ENCODE peak calls at places on chromosomes 11 and 22, in seven cellular contexts. One of them, this sample, is unnamed.
A peak's percentile ranks its signal among the peaks of the same experiment; 100 is the strongest.

GRCh38 chr11:86176165-86176884 is 68.2 kb upstream of the EED start:
- DNase-seq in adrenal gland: no peak
- DNase-seq in fibroblast of lung: peak; percentile 78
- DNase-seq in DND-41: no peak
- DNase-seq in cardiac muscle cell: no peak
- DNase-seq in prostate gland: no peak
- DNase-seq in stomach: no peak
- DNase-seq in this sample: no peak

GRCh38 chr11:106276859-106277436 is 199.5 kb downstream of the AASDHPPT start:
- DNase-seq in adrenal gland: no peak
- DNase-seq in fibroblast of lung: peak; percentile 39
- DNase-seq in DND-41: peak; percentile 25
- DNase-seq in cardiac muscle cell: peak; percentile 6
- DNase-seq in prostate gland: no peak
- DNase-seq in stomach: no peak
- DNase-seq in this sample: no peak

GRCh38 chr11:10861799-10862198 is 3.9 kb upstream of the ZBED5 start:
- DNase-seq in adrenal gland: no peak
- DNase-seq in fibroblast of lung: no peak
- DNase-seq in DND-41: no peak
- DNase-seq in cardiac muscle cell: no peak
- DNase-seq in prostate gland: no peak
- DNase-seq in stomach: no peak
- DNase-seq in this sample: no peak

GRCh38 chr11:18383388-18384156 is 10.8 kb upstream of the LDHA start:
- DNase-seq in adrenal gland: peak; percentile 94
- DNase-seq in fibroblast of lung: peak; percentile 98
- DNase-seq in DND-41: peak; percentile 97
- DNase-seq in cardiac muscle cell: peak; percentile 69
- DNase-seq in prostate gland: peak; percentile 49
- DNase-seq in stomach: peak; percentile 76
- DNase-seq in this sample: peak; percentile 87

GRCh38 chr11:119055901-119056300 is 1.1 kb downstream of the HYOU1 start:
- DNase-seq in adrenal gland: no peak
- DNase-seq in fibroblast of lung: peak; percentile 30
- DNase-seq in DND-41: peak; percentile 17
- DNase-seq in cardiac muscle cell: no peak
- DNase-seq in prostate gland: no peak
- DNase-seq in stomach: no peak
- DNase-seq in this sample: no peak

GRCh38 chr11:73218106-73218829 is at the start of gene P2RY2:
- DNase-seq in adrenal gland: peak; percentile 83
- DNase-seq in fibroblast of lung: peak; percentile 38
- DNase-seq in DND-41: no peak
- DNase-seq in cardiac muscle cell: peak; percentile 79
- DNase-seq in prostate gland: peak; percentile 53
- DNase-seq in stomach: peak; percentile 85
- DNase-seq in this sample: peak; percentile 91

GRCh38 chr11:65224939-65225283 is 36.9 kb upstream of the POLA2 start:
- DNase-seq in adrenal gland: no peak
- DNase-seq in fibroblast of lung: peak; percentile 72
- DNase-seq in DND-41: no peak
- DNase-seq in cardiac muscle cell: no peak
- DNase-seq in prostate gland: no peak
- DNase-seq in stomach: peak; percentile 56
- DNase-seq in this sample: no peak

GRCh38 chr11:441418-442274 is at the start of gene ANO9:
- DNase-seq in adrenal gland: no peak
- DNase-seq in fibroblast of lung: no peak
- DNase-seq in DND-41: no peak
- DNase-seq in cardiac muscle cell: peak; percentile 17
- DNase-seq in prostate gland: peak; percentile 61
- DNase-seq in stomach: peak; percentile 81
- DNase-seq in this sample: peak; percentile 85

DNA sequence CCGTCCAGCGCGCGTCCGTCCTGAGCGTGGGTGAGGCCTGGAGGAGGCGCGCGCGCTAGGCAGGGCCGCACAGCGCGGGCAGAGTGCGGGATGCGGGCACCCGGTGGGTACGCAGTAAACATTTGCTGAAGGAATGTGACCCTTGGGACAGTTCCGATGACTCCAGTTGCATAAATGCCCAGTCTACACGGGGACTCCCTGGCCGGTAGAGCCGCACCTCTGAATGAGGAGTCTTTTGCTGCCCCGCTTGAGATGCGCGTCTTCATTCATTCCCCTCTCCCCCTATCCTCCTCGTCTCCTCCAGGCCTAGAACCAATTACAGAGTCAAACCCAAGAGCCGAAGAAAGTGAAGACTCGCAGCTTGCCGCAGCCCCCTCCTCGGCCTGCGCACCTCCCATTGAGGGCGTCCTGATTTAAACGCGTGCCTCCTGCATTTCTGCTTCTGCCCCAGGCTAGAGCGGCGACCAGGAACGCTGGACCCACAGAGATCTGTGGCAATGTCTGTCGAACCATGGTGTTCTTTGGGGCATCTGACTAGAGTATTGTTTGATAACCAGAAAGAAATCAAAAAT is 731 bp upstream of the CHKB start:
- DNase-seq in adrenal gland: no peak
- DNase-seq in fibroblast of lung: no peak
- DNase-seq in DND-41: no peak
- DNase-seq in cardiac muscle cell: no peak
- DNase-seq in prostate gland: no peak
- DNase-seq in stomach: no peak
- DNase-seq in this sample: no peak
- TF ChIP-seq CTCF in adrenal gland: no peak
- TF ChIP-seq CTCF in fibroblast of lung: peak; percentile 16
- TF ChIP-seq CTCF in DND-41: no peak
- TF ChIP-seq CTCF in cardiac muscle cell: no peak
- TF ChIP-seq CTCF in prostate gland: no peak
- TF ChIP-seq CTCF in stomach: no peak
- TF ChIP-seq CTCF in this sample: no peak

GRCh38 chr11:93740802-93741093 is 547 bp downstream of the TAF1D start:
- DNase-seq in adrenal gland: peak; percentile 73
- DNase-seq in fibroblast of lung: peak; percentile 57
- DNase-seq in DND-41: peak; percentile 68
- DNase-seq in cardiac muscle cell: peak; percentile 67
- DNase-seq in prostate gland: peak; percentile 35
- DNase-seq in stomach: peak; percentile 50
- DNase-seq in this sample: peak; percentile 85

GRCh38 chr11:93741882-93742226 is 382 bp downstream of the C11orf54 start:
- DNase-seq in adrenal gland: peak; percentile 78
- DNase-seq in fibroblast of lung: peak; percentile 67
- DNase-seq in DND-41: no peak
- DNase-seq in cardiac muscle cell: no peak
- DNase-seq in prostate gland: peak; percentile 47
- DNase-seq in stomach: peak; percentile 69
- DNase-seq in this sample: no peak

GRCh38 chr11:93738647-93739081 is 2.6 kb downstream of the TAF1D start:
- DNase-seq in adrenal gland: no peak
- DNase-seq in fibroblast of lung: peak; percentile 32
- DNase-seq in DND-41: no peak
- DNase-seq in cardiac muscle cell: no peak
- DNase-seq in prostate gland: no peak
- DNase-seq in stomach: no peak
- DNase-seq in this sample: no peak

GRCh38 chr11:93741094-93741881 is at the start of the genes C11orf54 and TAF1D:
- DNase-seq in adrenal gland: peak; percentile 99
- DNase-seq in fibroblast of lung: peak; percentile 96
- DNase-seq in DND-41: peak; percentile 97
- DNase-seq in cardiac muscle cell: peak; percentile 99
- DNase-seq in prostate gland: peak; percentile 98
- DNase-seq in stomach: peak; percentile 97
- DNase-seq in this sample: peak; percentile 99

DNA sequence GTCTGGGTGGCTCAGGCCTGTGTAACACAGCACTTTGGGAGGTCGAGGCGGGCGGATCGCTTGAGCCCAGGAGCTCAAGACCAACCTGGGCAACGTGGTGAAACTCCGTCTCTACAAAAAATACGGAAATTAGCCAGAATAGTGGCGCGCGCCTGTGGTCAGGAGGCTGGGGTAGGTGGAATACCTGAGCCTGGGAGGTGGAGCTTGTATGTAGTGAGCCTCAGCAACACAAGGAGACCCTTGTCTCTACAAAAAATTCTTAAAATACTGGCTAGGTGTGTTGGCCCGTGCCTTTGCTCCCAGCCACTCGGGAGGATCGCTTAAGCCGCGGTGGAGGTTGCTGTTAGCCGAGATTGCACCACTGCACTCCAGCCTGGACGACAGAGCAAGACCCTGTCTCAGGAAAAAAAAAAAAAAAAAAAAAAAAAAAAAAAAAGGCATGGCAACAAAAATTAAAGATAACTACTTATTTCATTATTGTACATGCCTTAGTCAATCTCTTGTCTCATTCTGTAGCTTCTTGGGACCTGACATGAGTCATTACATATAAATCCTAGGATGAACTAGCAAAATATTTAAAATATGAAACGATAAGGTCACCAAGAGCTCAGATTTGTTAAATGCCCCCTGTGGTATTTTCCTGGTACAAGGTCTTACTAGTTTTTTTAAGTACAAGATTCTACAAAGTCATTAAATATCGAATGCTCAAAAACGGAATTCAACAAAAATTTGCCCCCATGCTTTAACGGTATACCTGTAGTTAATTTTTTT is 1.1 kb downstream of the TAF1D start:
- DNase-seq in adrenal gland: no peak
- DNase-seq in fibroblast of lung: peak; percentile 61
- DNase-seq in DND-41: peak; percentile 30
- DNase-seq in cardiac muscle cell: peak; percentile 20
- DNase-seq in prostate gland: no peak
- DNase-seq in stomach: no peak
- DNase-seq in this sample: no peak
- H3K27ac ChIP-seq in adrenal gland: no peak overlapping the region
- H3K27ac ChIP-seq in fibroblast of lung: peak overlapping the region; percentile 95
- H3K27ac ChIP-seq in DND-41: peak overlapping the region; percentile 89
- H3K27ac ChIP-seq in cardiac muscle cell: peak overlapping the region; percentile 86
- H3K27ac ChIP-seq in prostate gland: no peak overlapping the region
- H3K27ac ChIP-seq in stomach: peak overlapping the region; percentile 98
- H3K27ac ChIP-seq in this sample: no peak overlapping the region

GRCh38 chr11:128504489-128504888 is 82.9 kb downstream of the ETS1 start:
- DNase-seq in adrenal gland: no peak
- DNase-seq in fibroblast of lung: peak; percentile 29
- DNase-seq in DND-41: no peak
- DNase-seq in cardiac muscle cell: no peak
- DNase-seq in prostate gland: no peak
- DNase-seq in stomach: no peak
- DNase-seq in this sample: no peak

GRCh38 chr11:128507936-128508335 is 79.4 kb downstream of the ETS1 start:
- DNase-seq in adrenal gland: no peak
- DNase-seq in fibroblast of lung: no peak
- DNase-seq in DND-41: no peak
- DNase-seq in cardiac muscle cell: no peak
- DNase-seq in prostate gland: no peak
- DNase-seq in stomach: no peak
- DNase-seq in this sample: no peak

GRCh38 chr11:128505449-128506058 is 81.8 kb downstream of the ETS1 start:
- DNase-seq in adrenal gland: no peak
- DNase-seq in fibroblast of lung: no peak
- DNase-seq in DND-41: no peak
- DNase-seq in cardiac muscle cell: no peak
- DNase-seq in prostate gland: no peak
- DNase-seq in stomach: no peak
- DNase-seq in this sample: no peak

GRCh38 chr11:128506999-128507591 is 80.3 kb downstream of the ETS1 start:
- DNase-seq in adrenal gland: peak; percentile 82
- DNase-seq in fibroblast of lung: peak; percentile 97
- DNase-seq in DND-41: no peak
- DNase-seq in cardiac muscle cell: no peak
- DNase-seq in prostate gland: peak; percentile 69
- DNase-seq in stomach: peak; percentile 81
- DNase-seq in this sample: peak; percentile 93

GRCh38 chr11:128506384-128506783 is 81.0 kb downstream of the ETS1 start:
- DNase-seq in adrenal gland: no peak
- DNase-seq in fibroblast of lung: no peak
- DNase-seq in DND-41: no peak
- DNase-seq in cardiac muscle cell: no peak
- DNase-seq in prostate gland: no peak
- DNase-seq in stomach: no peak
- DNase-seq in this sample: no peak
- H3K4me1 ChIP-seq in adrenal gland: peaks cover 34% of the 10 kb centered on the region
- H3K4me1 ChIP-seq in fibroblast of lung: peaks cover 69% of the 10 kb centered on the region
- H3K4me1 ChIP-seq in DND-41: peaks cover 22% of the 10 kb centered on the region
- H3K4me1 ChIP-seq in cardiac muscle cell: peaks cover 11% of the 10 kb centered on the region
- H3K4me1 ChIP-seq in prostate gland: no peaks in the 10 kb centered on the region
- H3K4me1 ChIP-seq in stomach: peaks cover 91% of the 10 kb centered on the region
- H3K4me1 ChIP-seq in this sample: peaks cover 29% of the 10 kb centered on the region

DNA sequence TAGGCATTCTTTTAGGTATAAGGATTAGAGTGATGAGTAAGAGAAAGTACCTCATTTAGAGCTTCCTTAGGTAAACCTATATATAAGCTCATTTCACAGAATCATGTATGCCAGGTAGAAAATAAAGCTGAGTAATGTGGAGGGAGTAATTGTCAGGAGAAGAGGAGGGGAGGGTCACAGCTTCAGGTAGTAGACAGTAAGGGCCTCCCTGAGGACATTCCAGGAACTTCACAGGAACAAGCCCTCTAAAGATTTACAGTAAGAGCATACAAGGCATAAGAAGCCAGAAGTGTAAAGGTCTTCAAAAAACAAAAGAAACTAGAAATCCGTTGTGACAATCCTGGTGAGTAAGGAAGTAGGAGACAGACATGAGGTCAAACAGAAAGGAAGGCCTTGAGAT is 57.6 kb downstream of the USP47 start:
- DNase-seq in adrenal gland: no peak
- DNase-seq in fibroblast of lung: no peak
- DNase-seq in DND-41: no peak
- DNase-seq in cardiac muscle cell: no peak
- DNase-seq in prostate gland: no peak
- DNase-seq in stomach: no peak
- DNase-seq in this sample: no peak
- TF ChIP-seq CTCF in adrenal gland: no peak
- TF ChIP-seq CTCF in fibroblast of lung: no peak
- TF ChIP-seq CTCF in DND-41: no peak
- TF ChIP-seq CTCF in cardiac muscle cell: no peak
- TF ChIP-seq CTCF in prostate gland: no peak
- TF ChIP-seq CTCF in stomach: no peak
- TF ChIP-seq CTCF in this sample: no peak

GRCh38 chr22:30969532-30970355 is 679 bp downstream of the TUG1 start:
- DNase-seq in adrenal gland: peak; percentile 52
- DNase-seq in fibroblast of lung: peak; percentile 50
- DNase-seq in DND-41: peak; percentile 54
- DNase-seq in cardiac muscle cell: no peak
- DNase-seq in prostate gland: no peak
- DNase-seq in stomach: peak; percentile 31
- DNase-seq in this sample: no peak
- H3K27ac ChIP-seq in adrenal gland: peak overlapping the region; percentile 56
- H3K27ac ChIP-seq in fibroblast of lung: peak overlapping the region; percentile 83
- H3K27ac ChIP-seq in DND-41: peak overlapping the region; percentile 79
- H3K27ac ChIP-seq in cardiac muscle cell: peak overlapping the region; percentile 100
- H3K27ac ChIP-seq in prostate gland: peak overlapping the region; percentile 97
- H3K27ac ChIP-seq in stomach: peak overlapping the region; percentile 95
- H3K27ac ChIP-seq in this sample: peak overlapping the region; percentile 87

DNA sequence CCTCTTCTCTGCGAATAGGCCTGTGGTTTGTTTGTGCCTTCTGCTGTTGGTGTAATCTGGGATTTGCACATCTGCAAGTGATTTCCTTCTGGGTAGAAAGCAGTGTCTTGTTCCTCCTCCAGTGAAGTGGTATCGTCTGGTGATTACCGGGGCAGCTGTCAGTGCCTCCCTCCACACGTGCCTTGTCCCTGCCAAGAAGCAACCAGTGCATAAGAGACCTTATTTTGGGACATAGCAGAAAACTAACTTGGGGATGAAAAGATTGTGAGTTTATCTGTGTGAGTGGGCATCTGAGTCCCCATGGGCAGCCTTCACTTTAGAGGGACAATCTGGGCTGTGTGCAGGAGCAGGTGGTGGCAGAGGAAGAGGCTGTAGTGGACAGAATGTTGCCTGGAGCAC is 71.5 kb upstream of the SORL1-AS1 start:
- DNase-seq in adrenal gland: no peak
- DNase-seq in fibroblast of lung: no peak
- DNase-seq in DND-41: no peak
- DNase-seq in cardiac muscle cell: peak; percentile 11
- DNase-seq in prostate gland: no peak
- DNase-seq in stomach: no peak
- DNase-seq in this sample: no peak
- H3K4me1 ChIP-seq in adrenal gland: no peaks in the 10 kb centered on the region
- H3K4me1 ChIP-seq in fibroblast of lung: no peaks in the 10 kb centered on the region
- H3K4me1 ChIP-seq in DND-41: no peaks in the 10 kb centered on the region
- H3K4me1 ChIP-seq in cardiac muscle cell: peaks cover 10% of the 10 kb centered on the region
- H3K4me1 ChIP-seq in prostate gland: peaks cover 7% of the 10 kb centered on the region
- H3K4me1 ChIP-seq in stomach: no peaks in the 10 kb centered on the region
- H3K4me1 ChIP-seq in this sample: no peaks in the 10 kb centered on the region

This sample was measured in kidney.